ENCODE peak calls at places on chromosomes 2 and 18, in ten cellular contexts. J is T-helper 2 cell; M is HFF-Myc; C is mammary epithelial cell; N is KBM-7; S is NCI-H1436; P is NCI-H1105; I is RCC 7860; T is NCI-H510A treated with DMSO at 0.1 percent for 48 hours; U is stimulated activated CD4-positive, alpha-beta T cell treated with anti-CD3 and anti-CD28 coated beads, Interleukin-1b, Interleukin-23, amount 100 ng/mL, for 48 hours. G is an unnamed sample.

GRCh38 chr18:74785632-74786031 is 188.0 kb downstream of the ZNF407 start:
- DNase-seq in P (no peak), U (no peak), C (no peak), S (no peak), I (no peak), T (no peak), J (no peak), M (no peak), N (no peak), G (no peak)

GRCh38 chr2:176130153-176130916 is 830 bp downstream of the HOXD8 start:
- DNase-seq in M (no peak), S (peak), P (no peak), T (no peak), I (no peak), C (no peak), N (no peak), J (peak), U (peak), G (peak)

GRCh38 chr2:23385748-23386421 is 906 bp downstream of the KLHL29 start:
- DNase-seq in T (no peak), C (peak), S (no peak), M (no peak), N (no peak), J (peak), P (no peak), U (no peak), I (no peak), G (no peak)

GRCh38 chr2:109046925-109047508 is 58.0 kb upstream of the EDAR start:
- DNase-seq in J (no peak), I (no peak), U (no peak), M (no peak), T (no peak), C (no peak), N (no peak), P (no peak), S (no peak), G (no peak)

GRCh38 chr2:23567382-23567781 is 182.4 kb downstream of the KLHL29 start:
- DNase-seq in C (no peak), S (no peak), P (no peak), T (no peak), I (no peak), N (no peak), M (no peak), U (no peak), J (no peak), G (no peak)

GRCh38 chr2:154402138-154402714 is 296.3 kb upstream of the KCNJ3 start:
- DNase-seq in J (peak), T (peak), M (no peak), U (no peak), I (peak), C (peak), N (peak), S (no peak), P (no peak), G (no peak)

GRCh38 chr2:180980943-180981898 is 816 bp downstream of the UBE2E3 start:
- DNase-seq in M (no peak), N (peak), S (no peak), J (peak), T (peak), I (peak), P (no peak), C (peak), U (peak), G (peak)

GRCh38 chr18:48797841-48798255 is 152.9 kb downstream of the SMAD7 start:
- DNase-seq in J (no peak), S (no peak), C (no peak), M (no peak), P (no peak), N (no peak), U (no peak), I (no peak), T (no peak), G (no peak)

GRCh38 chr2:42241517-42241916 is 72.4 kb downstream of the EML4 start:
- DNase-seq in C (no peak), J (no peak), U (no peak), P (no peak), N (no peak), T (no peak), S (no peak), M (no peak), I (no peak), G (no peak)

GRCh38 chr18:49398331-49398730 is 62.1 kb downstream of the DYM start:
- DNase-seq in T (no peak), I (no peak), S (no peak), N (no peak), U (no peak), P (no peak), C (no peak), J (no peak), M (no peak), G (no peak)

GRCh38 chr2:235659767-235660322 is 166.0 kb downstream of the AGAP1 start:
- DNase-seq in I (peak), C (peak), S (no peak), J (no peak), N (no peak), T (no peak), U (no peak), P (no peak), M (no peak), G (peak)